ENCODE peak calls at places on chromosomes 16 and 17, in four cellular contexts. One of them, this sample, is unnamed.

GRCh38 chr17:70159980-70160379 is 9.4 kb upstream of the KCNJ2 start:
- DNase-seq in activated T-cell treated with anti-CD3 and anti-CD28 coated beads for 4 hours: no peak
- DNase-seq in stimulated activated CD4-positive, alpha-beta T cell treated with anti-CD3 and anti-CD28 coated beads, Interleukin-2, amount 100 ng/mL, for 24 hours: no peak
- DNase-seq in activated T-helper 2 cell treated with anti-CD3 and anti-CD28 coated beads, Interferon-gamma antibody, Interleukin-2, Interleukin-4, amounts not matched to agents 10 μg/mL and 5 μg/mL and 100 μg/mL, durations not matched to agents 14 hours and 24 hours and 36 hours: no peak
- DNase-seq in this sample: peak; percentile 16

GRCh38 chr16:50841081-50841886 is 99.4 kb downstream of the CYLD start:
- DNase-seq in activated T-cell treated with anti-CD3 and anti-CD28 coated beads for 4 hours: peak; percentile 18
- DNase-seq in stimulated activated CD4-positive, alpha-beta T cell treated with anti-CD3 and anti-CD28 coated beads, Interleukin-2, amount 100 ng/mL, for 24 hours: peak; percentile 67
- DNase-seq in activated T-helper 2 cell treated with anti-CD3 and anti-CD28 coated beads, Interferon-gamma antibody, Interleukin-2, Interleukin-4, amounts not matched to agents 10 μg/mL and 5 μg/mL and 100 μg/mL, durations not matched to agents 14 hours and 24 hours and 36 hours: peak; percentile 18
- DNase-seq in this sample: no peak

GRCh38 chr16:79816081-79816497 is 215.6 kb upstream of the MAF start:
- DNase-seq in activated T-cell treated with anti-CD3 and anti-CD28 coated beads for 4 hours: no peak
- DNase-seq in stimulated activated CD4-positive, alpha-beta T cell treated with anti-CD3 and anti-CD28 coated beads, Interleukin-2, amount 100 ng/mL, for 24 hours: no peak
- DNase-seq in activated T-helper 2 cell treated with anti-CD3 and anti-CD28 coated beads, Interferon-gamma antibody, Interleukin-2, Interleukin-4, amounts not matched to agents 10 μg/mL and 5 μg/mL and 100 μg/mL, durations not matched to agents 14 hours and 24 hours and 36 hours: no peak
- DNase-seq in this sample: no peak

GRCh38 chr17:20010886-20011402 is 1.8 kb downstream of the SPECC1 start:
- DNase-seq in activated T-cell treated with anti-CD3 and anti-CD28 coated beads for 4 hours: no peak
- DNase-seq in stimulated activated CD4-positive, alpha-beta T cell treated with anti-CD3 and anti-CD28 coated beads, Interleukin-2, amount 100 ng/mL, for 24 hours: no peak
- DNase-seq in activated T-helper 2 cell treated with anti-CD3 and anti-CD28 coated beads, Interferon-gamma antibody, Interleukin-2, Interleukin-4, amounts not matched to agents 10 μg/mL and 5 μg/mL and 100 μg/mL, durations not matched to agents 14 hours and 24 hours and 36 hours: no peak
- DNase-seq in this sample: no peak

GRCh38 chr17:80948961-80949450 is 42.6 kb upstream of the CHMP6 start:
- DNase-seq in activated T-cell treated with anti-CD3 and anti-CD28 coated beads for 4 hours: no peak
- DNase-seq in stimulated activated CD4-positive, alpha-beta T cell treated with anti-CD3 and anti-CD28 coated beads, Interleukin-2, amount 100 ng/mL, for 24 hours: no peak
- DNase-seq in activated T-helper 2 cell treated with anti-CD3 and anti-CD28 coated beads, Interferon-gamma antibody, Interleukin-2, Interleukin-4, amounts not matched to agents 10 μg/mL and 5 μg/mL and 100 μg/mL, durations not matched to agents 14 hours and 24 hours and 36 hours: no peak
- DNase-seq in this sample: no peak

GRCh38 chr16:24507959-24508358 is 31.4 kb upstream of the RBBP6 start:
- DNase-seq in activated T-cell treated with anti-CD3 and anti-CD28 coated beads for 4 hours: no peak
- DNase-seq in stimulated activated CD4-positive, alpha-beta T cell treated with anti-CD3 and anti-CD28 coated beads, Interleukin-2, amount 100 ng/mL, for 24 hours: no peak
- DNase-seq in activated T-helper 2 cell treated with anti-CD3 and anti-CD28 coated beads, Interferon-gamma antibody, Interleukin-2, Interleukin-4, amounts not matched to agents 10 μg/mL and 5 μg/mL and 100 μg/mL, durations not matched to agents 14 hours and 24 hours and 36 hours: no peak
- DNase-seq in this sample: no peak

GRCh38 chr16:9094008-9094846 is 2.8 kb downstream of the HAPSTR1 start:
- DNase-seq in activated T-cell treated with anti-CD3 and anti-CD28 coated beads for 4 hours: no peak
- DNase-seq in stimulated activated CD4-positive, alpha-beta T cell treated with anti-CD3 and anti-CD28 coated beads, Interleukin-2, amount 100 ng/mL, for 24 hours: no peak
- DNase-seq in activated T-helper 2 cell treated with anti-CD3 and anti-CD28 coated beads, Interferon-gamma antibody, Interleukin-2, Interleukin-4, amounts not matched to agents 10 μg/mL and 5 μg/mL and 100 μg/mL, durations not matched to agents 14 hours and 24 hours and 36 hours: no peak
- DNase-seq in this sample: no peak

GRCh38 chr17:41149652-41149985 is at the start of gene KRTAP4-5:
- DNase-seq in activated T-cell treated with anti-CD3 and anti-CD28 coated beads for 4 hours: no peak
- DNase-seq in stimulated activated CD4-positive, alpha-beta T cell treated with anti-CD3 and anti-CD28 coated beads, Interleukin-2, amount 100 ng/mL, for 24 hours: no peak
- DNase-seq in activated T-helper 2 cell treated with anti-CD3 and anti-CD28 coated beads, Interferon-gamma antibody, Interleukin-2, Interleukin-4, amounts not matched to agents 10 μg/mL and 5 μg/mL and 100 μg/mL, durations not matched to agents 14 hours and 24 hours and 36 hours: no peak
- DNase-seq in this sample: no peak

GRCh38 chr17:82077617-82078358 is 12.2 kb upstream of the DUS1L start:
- DNase-seq in activated T-cell treated with anti-CD3 and anti-CD28 coated beads for 4 hours: no peak
- DNase-seq in stimulated activated CD4-positive, alpha-beta T cell treated with anti-CD3 and anti-CD28 coated beads, Interleukin-2, amount 100 ng/mL, for 24 hours: no peak
- DNase-seq in activated T-helper 2 cell treated with anti-CD3 and anti-CD28 coated beads, Interferon-gamma antibody, Interleukin-2, Interleukin-4, amounts not matched to agents 10 μg/mL and 5 μg/mL and 100 μg/mL, durations not matched to agents 14 hours and 24 hours and 36 hours: no peak
- DNase-seq in this sample: no peak

GRCh38 chr16:26905336-26905735 is 161.4 kb upstream of the C16orf82 start:
- DNase-seq in activated T-cell treated with anti-CD3 and anti-CD28 coated beads for 4 hours: no peak
- DNase-seq in stimulated activated CD4-positive, alpha-beta T cell treated with anti-CD3 and anti-CD28 coated beads, Interleukin-2, amount 100 ng/mL, for 24 hours: no peak
- DNase-seq in activated T-helper 2 cell treated with anti-CD3 and anti-CD28 coated beads, Interferon-gamma antibody, Interleukin-2, Interleukin-4, amounts not matched to agents 10 μg/mL and 5 μg/mL and 100 μg/mL, durations not matched to agents 14 hours and 24 hours and 36 hours: no peak
- DNase-seq in this sample: no peak

GRCh38 chr17:34570491-34570890 is 8.9 kb upstream of the TMEM132E start:
- DNase-seq in activated T-cell treated with anti-CD3 and anti-CD28 coated beads for 4 hours: no peak
- DNase-seq in stimulated activated CD4-positive, alpha-beta T cell treated with anti-CD3 and anti-CD28 coated beads, Interleukin-2, amount 100 ng/mL, for 24 hours: no peak
- DNase-seq in activated T-helper 2 cell treated with anti-CD3 and anti-CD28 coated beads, Interferon-gamma antibody, Interleukin-2, Interleukin-4, amounts not matched to agents 10 μg/mL and 5 μg/mL and 100 μg/mL, durations not matched to agents 14 hours and 24 hours and 36 hours: no peak
- DNase-seq in this sample: no peak

GRCh38 chr16:57392694-57393093 is 11.9 kb upstream of the CCL17 start:
- DNase-seq in activated T-cell treated with anti-CD3 and anti-CD28 coated beads for 4 hours: no peak
- DNase-seq in stimulated activated CD4-positive, alpha-beta T cell treated with anti-CD3 and anti-CD28 coated beads, Interleukin-2, amount 100 ng/mL, for 24 hours: no peak
- DNase-seq in activated T-helper 2 cell treated with anti-CD3 and anti-CD28 coated beads, Interferon-gamma antibody, Interleukin-2, Interleukin-4, amounts not matched to agents 10 μg/mL and 5 μg/mL and 100 μg/mL, durations not matched to agents 14 hours and 24 hours and 36 hours: no peak
- DNase-seq in this sample: peak; percentile 52

GRCh38 chr17:40362696-40363479 is 1.6 kb downstream of the GJD3 start:
- DNase-seq in activated T-cell treated with anti-CD3 and anti-CD28 coated beads for 4 hours: peak; percentile 60
- DNase-seq in stimulated activated CD4-positive, alpha-beta T cell treated with anti-CD3 and anti-CD28 coated beads, Interleukin-2, amount 100 ng/mL, for 24 hours: peak; percentile 92
- DNase-seq in activated T-helper 2 cell treated with anti-CD3 and anti-CD28 coated beads, Interferon-gamma antibody, Interleukin-2, Interleukin-4, amounts not matched to agents 10 μg/mL and 5 μg/mL and 100 μg/mL, durations not matched to agents 14 hours and 24 hours and 36 hours: peak; percentile 85
- DNase-seq in this sample: no peak